ENCODE peak calls at places on chromosomes 4 and X, in four cellular contexts. I is central memory CD4-positive, alpha-beta T cell; W is RWPE1; O is DMS53. C is an unnamed sample.

GRCh38 chr4:17030543-17030942 is 132.1 kb upstream of the LDB2 start:
- DNase-seq in W (peak; percentile 69), I (no peak), O (no peak), C (peak; percentile 92)

GRCh38 chr4:82708982-82709381 is 89.6 kb downstream of the SCD5 start:
- DNase-seq in O (no peak), W (no peak), I (no peak), C (no peak)

GRCh38 chrX:129427267-129427666 is 96.0 kb downstream of the SMARCA1 start:
- DNase-seq in I (no peak), W (no peak), O (peak; percentile 74), C (no peak)

GRCh38 chr4:132982151-132982550 is 166.9 kb upstream of the PCDH10 start:
- DNase-seq in W (no peak), O (no peak), I (no peak), C (peak; percentile 38)

GRCh38 chr4:156103306-156103705 is 149.6 kb upstream of the CTSO start:
- DNase-seq in O (no peak), W (no peak), I (no peak), C (no peak)

GRCh38 chr4:2827071-2827873 is 16.4 kb upstream of the ADD1 start:
- DNase-seq in O (no peak), W (no peak), I (no peak), C (no peak)

GRCh38 chr4:88584471-88584900 is 7.8 kb upstream of the HERC3 start:
- DNase-seq in I (no peak), O (no peak), W (no peak), C (no peak)

GRCh38 chrX:30343206-30343605 is 34.0 kb upstream of the NR0B1 start:
- DNase-seq in W (no peak), I (no peak), O (peak; percentile 35), C (no peak)